ENCODE peak calls at places on chromosomes 13 and 19, in five cellular contexts. B is IMR-90, L is H9, M is H1, N is mesendoderm. Y is an unnamed sample.
A peak's percentile ranks its signal among the peaks of the same experiment; 100 is the strongest.

GRCh38 chr19:51421229-51422052 is 4.0 kb upstream of the SIGLEC10 start:
- DNase-seq in B (no peak), L (peak; percentile 38), M (no peak), N (peak; percentile 1), Y (no peak)

GRCh38 chr19:6723108-6723618 is 2.7 kb upstream of the C3 start:
- DNase-seq in B (peak; percentile 10), L (no peak), M (no peak), N (peak; percentile 63), Y (no peak)

GRCh38 chr19:28578786-28579505 is 634.0 kb downstream of the UQCRFS1 start:
- DNase-seq in B (no peak), L (no peak), M (no peak), N (peak; percentile 35), Y (no peak)

GRCh38 chr13:46756977-46757376 is 40.0 kb downstream of the ESD start:
- DNase-seq in B (peak; percentile 48), L (no peak), M (no peak), N (no peak), Y (no peak)

GRCh38 chr13:43390582-43390981 is 367.2 kb downstream of the DNAJC15 start:
- DNase-seq in B (no peak), L (no peak), M (no peak), N (no peak), Y (no peak)

GRCh38 chr13:27359203-27359821 is 65.1 kb upstream of the GTF3A start:
- DNase-seq in B (peak; percentile 73), L (peak; percentile 67), M (no peak), N (peak; percentile 65), Y (peak; percentile 49)

GRCh38 chr13:101398920-101399319 is 17.4 kb downstream of the NALCN start:
- DNase-seq in B (peak; percentile 84), L (no peak), M (no peak), N (no peak), Y (no peak)

GRCh38 chr19:50510121-50510670 is 795 bp downstream of the JOSD2 start:
- DNase-seq in B (no peak), L (no peak), M (no peak), N (no peak), Y (no peak)

GRCh38 chr13:32032780-32033179 is 1.2 kb downstream of the FRY start:
- DNase-seq in B (no peak), L (no peak), M (no peak), N (no peak), Y (no peak)

GRCh38 chr13:31046711-31047279 is 114.3 kb downstream of the TEX26 start:
- DNase-seq in B (peak; percentile 68), L (no peak), M (no peak), N (peak; percentile 21), Y (no peak)

GRCh38 chr13:47932953-47933687 is 68.0 kb downstream of the SUCLA2 start:
- DNase-seq in B (no peak), L (no peak), M (no peak), N (peak; percentile 54), Y (peak; percentile 9)

GRCh38 chr13:98622926-98623325 is 46.0 kb upstream of the STK24 start:
- DNase-seq in B (no peak), L (no peak), M (no peak), N (no peak), Y (no peak)

GRCh38 chr13:111917086-111917485 is 149.9 kb upstream of the SOX1 start:
- DNase-seq in B (no peak), L (peak; percentile 23), M (no peak), N (no peak), Y (no peak)

GRCh38 chr19:29323972-29324680 is 111.2 kb upstream of the UQCRFS1 start:
- DNase-seq in B (no peak), L (peak; percentile 6), M (no peak), N (no peak), Y (no peak)

GRCh38 chr19:42098781-42099180 is 22.8 kb downstream of the ZNF574 start:
- DNase-seq in B (no peak), L (no peak), M (no peak), N (no peak), Y (no peak)

GRCh38 chr13:109892101-109892500 is 105.7 kb upstream of the IRS2 start:
- DNase-seq in B (no peak), L (no peak), M (no peak), N (no peak), Y (no peak)

GRCh38 chr13:56015919-56016318 is 1124.8 kb upstream of the PRR20A start:
- DNase-seq in B (no peak), L (no peak), M (no peak), N (no peak), Y (no peak)

GRCh38 chr13:40982772-40983171 is 36.3 kb downstream of the ELF1 start:
- DNase-seq in B (peak; percentile 52), L (no peak), M (no peak), N (peak; percentile 40), Y (no peak)

GRCh38 chr13:57631607-57632275 is at the start of gene PCDH17:
- DNase-seq in B (no peak), L (peak; percentile 68), M (peak; percentile 76), N (peak; percentile 93), Y (peak; percentile 54)

GRCh38 chr19:46351241-46352041 is 4.6 kb downstream of the PPP5C start:
- DNase-seq in B (peak; percentile 43), L (no peak), M (no peak), N (no peak), Y (no peak)

GRCh38 chr19:22526661-22527272 is 104.6 kb upstream of the ZNF98 start:
- DNase-seq in B (no peak), L (no peak), M (no peak), N (no peak), Y (no peak)

GRCh38 chr13:71786815-71787214 is 80.2 kb downstream of the DACH1 start:
- DNase-seq in B (no peak), L (no peak), M (no peak), N (peak; percentile 3), Y (peak; percentile 35)

GRCh38 chr19:55716531-55716930 is 21.7 kb downstream of the NLRP9 start:
- DNase-seq in B (no peak), L (no peak), M (no peak), N (no peak), Y (no peak)

GRCh38 chr13:97810152-97810551 is 143.3 kb upstream of the IPO5 start:
- DNase-seq in B (peak; percentile 14), L (no peak), M (no peak), N (no peak), Y (no peak)

GRCh38 chr13:91747164-91747563 is 348.7 kb downstream of the GPC5 start:
- DNase-seq in B (no peak), L (no peak), M (no peak), N (no peak), Y (no peak)

DNA sequence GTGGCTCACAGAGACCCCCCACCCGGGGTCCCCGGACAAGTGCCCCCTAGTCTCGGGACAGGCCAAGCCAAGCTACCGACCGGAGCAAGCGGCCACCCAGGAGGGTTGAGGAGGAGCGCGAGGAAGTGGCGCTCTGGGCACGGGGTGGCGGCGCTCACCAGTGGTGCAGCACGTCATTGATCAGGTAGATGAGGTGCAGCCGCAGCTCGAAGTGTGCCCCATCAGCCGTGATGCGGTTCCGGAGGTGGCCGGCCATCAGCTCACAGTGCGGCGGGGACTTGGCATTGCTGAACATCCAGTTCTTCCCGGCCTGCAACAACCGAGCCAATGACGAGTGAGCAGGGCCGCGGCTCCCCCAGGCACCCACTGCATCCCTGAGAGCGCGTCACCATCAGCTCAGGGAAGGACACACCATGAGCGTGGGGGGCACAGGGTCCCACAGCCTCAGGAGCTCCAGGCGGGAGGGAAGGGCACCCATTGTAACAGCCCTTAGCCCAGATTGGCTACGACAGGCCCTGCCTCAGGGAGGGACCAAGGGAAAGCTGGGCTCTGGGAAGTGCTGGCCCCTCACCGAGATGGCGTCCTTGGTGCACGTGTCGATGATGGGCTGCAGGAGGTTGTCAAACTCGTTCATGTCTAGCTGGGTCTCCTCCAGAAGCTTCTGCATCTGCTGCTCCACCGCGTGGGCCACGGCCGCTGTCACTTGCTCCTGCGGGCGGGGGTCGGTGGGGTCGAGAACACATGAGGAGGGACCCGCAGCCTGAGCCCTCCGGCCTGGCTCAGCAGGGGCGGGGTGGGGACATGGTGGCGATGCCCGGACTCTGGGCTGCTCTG is 9.6 kb downstream of the CHERP start:
- DNase-seq in B (no peak), L (no peak), M (no peak), N (no peak), Y (no peak)
- H3K79me1 ChIP-seq in B (peaks cover 13% of the 10 kb centered on the region), L (peaks cover 3% of the 10 kb centered on the region), M (peaks cover 12% of the 10 kb centered on the region), N (peaks cover 17% of the 10 kb centered on the region), Y (peaks cover 17% of the 10 kb centered on the region)

DNA sequence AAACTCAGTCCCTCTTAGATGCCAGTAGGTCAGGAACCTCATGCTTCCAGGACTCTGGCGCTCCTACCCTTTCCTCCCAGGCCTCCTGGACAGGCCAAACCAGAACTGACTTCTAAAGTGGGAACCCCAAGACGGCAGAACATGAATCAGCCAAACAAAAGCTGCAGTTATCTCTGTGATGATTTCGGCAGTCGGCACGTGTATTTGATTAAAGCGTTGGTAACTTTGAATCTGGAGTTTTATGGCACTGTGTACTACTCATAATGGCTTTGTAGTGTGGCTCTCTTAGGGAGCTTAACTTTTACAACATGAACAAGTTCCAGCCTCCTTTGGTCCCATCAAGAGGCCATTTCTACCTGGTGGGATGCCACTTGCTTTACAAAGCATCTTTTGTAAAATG is 13.7 kb downstream of the ACTN4 start:
- DNase-seq in B (no peak), L (no peak), M (no peak), N (no peak), Y (no peak)
- H3K4ac ChIP-seq in B (peak overlapping the region; percentile 84), L (no peak overlapping the region), M (no peak overlapping the region), N (no peak overlapping the region), Y (no peak overlapping the region)

DNA sequence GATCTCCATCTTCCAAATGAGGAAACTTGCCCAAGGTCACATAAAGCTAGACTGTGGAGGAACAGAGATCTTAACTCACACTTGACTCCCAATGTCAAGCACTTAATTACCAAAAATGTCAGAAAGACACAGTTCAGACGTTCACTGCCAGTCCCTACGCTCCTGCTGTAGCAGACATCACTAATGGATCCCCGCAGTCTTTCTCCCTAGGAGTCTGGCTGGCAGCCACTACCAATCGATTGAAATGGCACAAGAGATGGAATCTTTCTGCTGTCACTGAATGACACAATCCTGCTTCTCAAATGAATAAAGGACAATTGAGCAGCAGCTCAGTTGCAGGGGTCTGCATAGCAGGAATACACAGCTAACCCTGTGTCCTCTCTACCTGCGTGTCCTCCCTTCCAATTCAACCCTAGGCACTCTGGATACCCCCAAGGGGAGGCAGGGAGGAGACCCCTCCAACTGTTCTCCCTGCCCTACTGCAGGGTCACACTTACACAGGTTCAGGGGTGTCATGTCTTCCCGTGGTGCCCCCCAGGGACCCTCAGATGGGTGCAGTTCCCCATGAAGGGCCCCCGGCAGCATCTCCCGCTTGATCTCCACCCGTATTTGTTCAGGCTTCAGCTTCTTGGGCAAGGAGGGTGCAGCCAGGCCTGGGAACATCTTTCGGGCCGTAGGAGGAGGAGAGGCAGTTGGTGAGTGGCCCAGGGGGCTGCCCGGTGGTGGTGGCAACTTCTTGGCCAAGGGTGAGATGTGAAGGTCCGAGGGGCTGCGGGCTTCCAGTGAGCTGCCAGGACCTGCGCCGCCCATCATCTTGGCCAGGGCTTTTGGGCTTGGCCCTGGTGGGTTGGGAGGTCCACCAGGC is 7.9 kb upstream of the AKAP8L start:
- DNase-seq in B (no peak), L (no peak), M (no peak), N (peak; percentile 11), Y (no peak)
- H3K79me1 ChIP-seq in B (peaks cover 12% of the 10 kb centered on the region), L (peaks cover 6% of the 10 kb centered on the region), M (peaks cover 22% of the 10 kb centered on the region), N (peaks cover 15% of the 10 kb centered on the region), Y (peaks cover 24% of the 10 kb centered on the region)

DNA sequence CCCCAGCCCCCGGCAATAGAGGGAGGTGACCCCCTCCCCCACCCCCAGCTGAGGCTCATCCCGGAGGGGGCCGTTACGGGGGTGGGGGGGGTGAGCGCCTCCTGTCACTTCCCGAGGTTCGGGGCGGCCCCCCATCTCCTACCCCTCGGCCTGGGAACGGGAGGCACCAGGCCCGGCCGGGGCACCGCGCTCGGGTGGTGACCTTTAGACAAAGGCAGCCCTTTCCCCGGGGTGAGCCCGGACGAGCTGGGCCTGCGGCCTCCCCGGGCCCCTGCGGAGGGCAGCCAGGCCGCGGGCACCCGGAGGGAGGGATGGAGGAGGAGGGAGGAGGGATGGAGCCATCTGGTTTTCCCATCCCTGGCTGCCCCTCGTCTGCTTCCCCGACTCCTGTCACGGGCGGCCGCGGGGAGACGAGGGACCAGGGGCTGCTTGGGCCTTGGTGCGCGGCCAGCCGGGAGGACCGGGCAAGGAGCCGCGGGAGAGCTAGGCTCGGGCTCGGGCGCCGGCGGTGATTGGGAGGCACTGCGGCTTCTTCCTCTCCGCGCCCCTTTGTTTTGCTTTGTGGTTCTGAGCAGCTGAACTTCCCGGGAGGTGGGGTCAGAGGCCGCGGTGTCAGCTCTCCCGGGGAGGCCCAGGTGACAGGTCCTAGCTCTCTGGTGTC is 1.1 kb downstream of the BICRA start:
- DNase-seq in B (peak; percentile 26), L (peak; percentile 53), M (peak; percentile 72), N (peak; percentile 69), Y (peak; percentile 39)
- H3K4ac ChIP-seq in B (peak overlapping the region; percentile 83), L (no peak overlapping the region), M (no peak overlapping the region), N (peak overlapping the region; percentile 96), Y (no peak overlapping the region)

Y was measured in neuronal stem cell.